ENCODE peak calls at places on chromosomes 16 and 17, in seven cellular contexts. One of them, this sample, is unnamed.

GRCh38 chr17:77475012-77475976 is 334.5 kb downstream of the SEC14L1 start:
- DNase-seq in SK-N-SH: no peak
- DNase-seq in HepG2: no peak
- DNase-seq in H1: no peak
- DNase-seq in GM12878: no peak
- DNase-seq in GM12891: no peak
- DNase-seq in K562: no peak
- DNase-seq in this sample: no peak

GRCh38 chr17:29124135-29124930 is 55.9 kb downstream of the MYO18A start:
- DNase-seq in SK-N-SH: peak
- DNase-seq in HepG2: peak
- DNase-seq in H1: peak
- DNase-seq in GM12878: no peak
- DNase-seq in GM12891: peak
- DNase-seq in K562: peak
- DNase-seq in this sample: peak

GRCh38 chr16:52068447-52069074 is 478.4 kb downstream of the TOX3 start:
- DNase-seq in SK-N-SH: peak
- DNase-seq in HepG2: peak
- DNase-seq in H1: peak
- DNase-seq in GM12878: no peak
- DNase-seq in GM12891: no peak
- DNase-seq in K562: no peak
- DNase-seq in this sample: no peak

GRCh38 chr17:29412780-29413565 is 22.8 kb downstream of the TAOK1 start:
- DNase-seq in SK-N-SH: no peak
- DNase-seq in HepG2: no peak
- DNase-seq in H1: peak
- DNase-seq in GM12878: no peak
- DNase-seq in GM12891: no peak
- DNase-seq in K562: no peak
- DNase-seq in this sample: no peak

GRCh38 chr16:79261461-79261860 is 339.1 kb downstream of the MAF start:
- DNase-seq in SK-N-SH: peak
- DNase-seq in HepG2: peak
- DNase-seq in H1: peak
- DNase-seq in GM12878: no peak
- DNase-seq in GM12891: no peak
- DNase-seq in K562: peak
- DNase-seq in this sample: no peak

GRCh38 chr17:62595484-62595883 is 32.0 kb upstream of the MRC2 start:
- DNase-seq in SK-N-SH: no peak
- DNase-seq in HepG2: no peak
- DNase-seq in H1: no peak
- DNase-seq in GM12878: no peak
- DNase-seq in GM12891: no peak
- DNase-seq in K562: no peak
- DNase-seq in this sample: no peak

GRCh38 chr17:6165806-6166205 is 95.6 kb downstream of the WSCD1 start:
- DNase-seq in SK-N-SH: no peak
- DNase-seq in HepG2: no peak
- DNase-seq in H1: no peak
- DNase-seq in GM12878: no peak
- DNase-seq in GM12891: no peak
- DNase-seq in K562: no peak
- DNase-seq in this sample: no peak

GRCh38 chr17:36590082-36590481 is 1.6 kb upstream of the DHRS11 start:
- DNase-seq in SK-N-SH: no peak
- DNase-seq in HepG2: no peak
- DNase-seq in H1: no peak
- DNase-seq in GM12878: no peak
- DNase-seq in GM12891: no peak
- DNase-seq in K562: peak
- DNase-seq in this sample: no peak

GRCh38 chr17:78127240-78127887 is 1.2 kb downstream of the TMC6 start:
- DNase-seq in SK-N-SH: peak
- DNase-seq in HepG2: peak
- DNase-seq in H1: no peak
- DNase-seq in GM12878: no peak
- DNase-seq in GM12891: no peak
- DNase-seq in K562: peak
- DNase-seq in this sample: peak

GRCh38 chr17:66689192-66689591 is 145.7 kb upstream of the CACNG5 start:
- DNase-seq in SK-N-SH: no peak
- DNase-seq in HepG2: no peak
- DNase-seq in H1: no peak
- DNase-seq in GM12878: no peak
- DNase-seq in GM12891: no peak
- DNase-seq in K562: no peak
- DNase-seq in this sample: no peak

GRCh38 chr17:31824771-31825360 is 34.2 kb downstream of the COPRS start:
- DNase-seq in SK-N-SH: no peak
- DNase-seq in HepG2: no peak
- DNase-seq in H1: no peak
- DNase-seq in GM12878: no peak
- DNase-seq in GM12891: no peak
- DNase-seq in K562: no peak
- DNase-seq in this sample: no peak

GRCh38 chr16:66569131-66569530 is 2.9 kb downstream of the CMTM1 start:
- DNase-seq in SK-N-SH: no peak
- DNase-seq in HepG2: no peak
- DNase-seq in H1: no peak
- DNase-seq in GM12878: no peak
- DNase-seq in GM12891: no peak
- DNase-seq in K562: no peak
- DNase-seq in this sample: no peak

GRCh38 chr16:66572356-66572755 is 6.1 kb downstream of the CMTM1 start:
- DNase-seq in SK-N-SH: no peak
- DNase-seq in HepG2: no peak
- DNase-seq in H1: no peak
- DNase-seq in GM12878: no peak
- DNase-seq in GM12891: no peak
- DNase-seq in K562: peak
- DNase-seq in this sample: no peak

GRCh38 chr16:66566051-66566901 is at the start of gene CMTM1:
- DNase-seq in SK-N-SH: no peak
- DNase-seq in HepG2: no peak
- DNase-seq in H1: peak
- DNase-seq in GM12878: no peak
- DNase-seq in GM12891: no peak
- DNase-seq in K562: no peak
- DNase-seq in this sample: no peak

GRCh38 chr16:66568355-66568754 is 2.1 kb downstream of the CMTM1 start:
- DNase-seq in SK-N-SH: no peak
- DNase-seq in HepG2: no peak
- DNase-seq in H1: no peak
- DNase-seq in GM12878: no peak
- DNase-seq in GM12891: no peak
- DNase-seq in K562: no peak
- DNase-seq in this sample: no peak

DNA sequence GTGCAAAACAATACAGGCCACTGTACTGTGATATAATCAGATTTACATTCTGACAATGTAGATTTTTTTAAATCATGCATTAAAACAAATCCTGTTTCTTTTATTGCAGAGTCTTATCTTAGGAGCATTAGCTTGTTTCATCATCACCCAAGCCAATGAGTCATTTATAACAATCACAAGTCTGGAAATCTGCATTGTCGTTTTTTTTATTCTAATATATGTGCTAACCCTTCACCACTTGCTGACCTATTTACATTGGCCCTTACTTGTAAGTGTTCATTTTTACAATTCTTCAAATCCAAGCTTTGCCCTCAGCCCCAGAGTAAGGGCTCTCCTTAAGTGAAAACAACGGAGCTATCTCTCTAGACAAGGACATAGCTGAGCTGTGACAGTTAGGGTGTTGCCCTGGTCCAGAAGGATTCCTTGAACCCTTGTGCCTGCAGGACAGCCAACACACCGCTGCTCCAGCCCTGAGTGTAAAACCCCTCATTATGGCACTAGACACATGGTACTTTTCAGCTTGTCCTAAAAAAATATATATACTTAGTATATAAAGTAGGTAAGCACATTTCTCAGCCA is 3.7 kb downstream of the CMTM1 start:
- DNase-seq in SK-N-SH: no peak
- DNase-seq in HepG2: no peak
- DNase-seq in H1: no peak
- DNase-seq in GM12878: no peak
- DNase-seq in GM12891: no peak
- DNase-seq in K562: no peak
- DNase-seq in this sample: no peak
- TF ChIP-seq POLR2AphosphoS5 in SK-N-SH: no peak
- TF ChIP-seq POLR2AphosphoS5 in HepG2: no peak
- TF ChIP-seq POLR2AphosphoS5 in H1: no peak
- TF ChIP-seq POLR2AphosphoS5 in GM12878: no peak
- TF ChIP-seq POLR2AphosphoS5 in GM12891: no peak
- TF ChIP-seq POLR2AphosphoS5 in K562: no peak
- TF ChIP-seq POLR2AphosphoS5 in this sample: no peak

GRCh38 chr16:57949013-57949412 is 21.9 kb downstream of the CNGB1 start:
- DNase-seq in SK-N-SH: no peak
- DNase-seq in HepG2: no peak
- DNase-seq in H1: no peak
- DNase-seq in GM12878: no peak
- DNase-seq in GM12891: no peak
- DNase-seq in K562: no peak
- DNase-seq in this sample: no peak
- TF ChIP-seq TAF1 in SK-N-SH: no peak
- TF ChIP-seq TAF1 in HepG2: no peak
- TF ChIP-seq TAF1 in H1: no peak
- TF ChIP-seq TAF1 in GM12878: no peak
- TF ChIP-seq TAF1 in GM12891: no peak
- TF ChIP-seq TAF1 in K562: no peak
- TF ChIP-seq TAF1 in this sample: no peak

GRCh38 chr17:74756891-74757290 is 8.5 kb downstream of the NHERF1 start:
- DNase-seq in SK-N-SH: no peak
- DNase-seq in HepG2: no peak
- DNase-seq in H1: no peak
- DNase-seq in GM12878: no peak
- DNase-seq in GM12891: no peak
- DNase-seq in K562: no peak
- DNase-seq in this sample: no peak

GRCh38 chr17:74757502-74757901 is 9.1 kb downstream of the NHERF1 start:
- DNase-seq in SK-N-SH: peak
- DNase-seq in HepG2: no peak
- DNase-seq in H1: no peak
- DNase-seq in GM12878: no peak
- DNase-seq in GM12891: no peak
- DNase-seq in K562: no peak
- DNase-seq in this sample: no peak

GRCh38 chr17:74758846-74759163 is 10.4 kb downstream of the NHERF1 start:
- DNase-seq in SK-N-SH: peak
- DNase-seq in HepG2: no peak
- DNase-seq in H1: no peak
- DNase-seq in GM12878: no peak
- DNase-seq in GM12891: no peak
- DNase-seq in K562: no peak
- DNase-seq in this sample: no peak

GRCh38 chr17:74759243-74759801 is 10.9 kb downstream of the NHERF1 start:
- DNase-seq in SK-N-SH: peak
- DNase-seq in HepG2: no peak
- DNase-seq in H1: no peak
- DNase-seq in GM12878: no peak
- DNase-seq in GM12891: peak
- DNase-seq in K562: no peak
- DNase-seq in this sample: peak

DNA sequence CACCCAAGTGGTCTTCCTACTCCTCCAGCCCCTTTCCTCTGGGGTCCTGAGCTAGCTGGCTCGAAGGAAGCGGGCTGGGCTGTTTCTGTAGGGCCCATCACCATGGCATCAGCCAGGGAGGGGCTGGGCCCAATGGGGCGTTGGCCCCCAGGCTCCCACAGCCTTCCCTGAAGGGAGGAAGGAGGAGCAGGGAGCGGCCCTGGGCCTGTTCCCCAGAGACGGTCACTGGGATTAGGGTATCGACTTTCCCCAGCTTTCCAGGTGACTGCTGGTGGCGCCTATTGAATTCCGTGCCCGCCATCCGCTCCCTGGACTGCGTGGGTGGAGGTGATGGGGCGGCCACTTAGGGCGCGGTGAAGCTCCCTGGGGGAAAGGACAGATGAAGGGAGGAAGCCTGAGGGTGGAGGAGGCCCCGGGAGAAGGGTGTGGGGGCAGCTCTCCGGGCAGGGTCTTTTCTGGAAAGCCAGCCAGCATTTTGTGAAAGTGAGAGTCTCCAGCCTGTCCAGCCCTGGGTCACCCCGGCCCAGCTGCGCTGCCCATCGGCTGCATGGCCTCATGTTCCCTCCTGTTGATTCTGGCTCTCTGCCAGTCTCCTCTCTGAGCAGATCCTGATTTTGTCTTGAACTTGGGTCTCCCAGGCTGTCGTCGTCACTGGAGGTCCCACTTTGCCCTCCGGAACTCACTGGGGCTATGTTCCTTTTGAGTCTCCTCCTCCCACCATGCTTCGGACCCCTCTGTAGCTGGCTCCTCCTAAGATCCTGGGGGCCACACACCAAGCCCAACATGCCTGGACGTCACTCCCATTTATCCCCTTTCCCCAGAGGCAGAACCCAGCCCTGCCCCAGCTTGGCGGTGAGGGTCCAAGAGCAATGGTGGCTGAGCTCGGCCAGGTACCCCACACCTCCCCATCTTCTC is 9.8 kb downstream of the NHERF1 start:
- DNase-seq in SK-N-SH: peak
- DNase-seq in HepG2: no peak
- DNase-seq in H1: no peak
- DNase-seq in GM12878: no peak
- DNase-seq in GM12891: no peak
- DNase-seq in K562: no peak
- DNase-seq in this sample: no peak
- TF ChIP-seq POLR2AphosphoS5 in SK-N-SH: no peak
- TF ChIP-seq POLR2AphosphoS5 in HepG2: no peak
- TF ChIP-seq POLR2AphosphoS5 in H1: no peak
- TF ChIP-seq POLR2AphosphoS5 in GM12878: no peak
- TF ChIP-seq POLR2AphosphoS5 in GM12891: no peak
- TF ChIP-seq POLR2AphosphoS5 in K562: no peak
- TF ChIP-seq POLR2AphosphoS5 in this sample: no peak

GRCh38 chr16:87572959-87573358 is 29.3 kb upstream of the JPH3 start:
- DNase-seq in SK-N-SH: no peak
- DNase-seq in HepG2: no peak
- DNase-seq in H1: no peak
- DNase-seq in GM12878: no peak
- DNase-seq in GM12891: no peak
- DNase-seq in K562: no peak
- DNase-seq in this sample: no peak

GRCh38 chr16:87571868-87572244 is 30.5 kb upstream of the JPH3 start:
- DNase-seq in SK-N-SH: peak
- DNase-seq in HepG2: no peak
- DNase-seq in H1: no peak
- DNase-seq in GM12878: no peak
- DNase-seq in GM12891: no peak
- DNase-seq in K562: no peak
- DNase-seq in this sample: no peak

GRCh38 chr16:87578531-87578930 is 23.8 kb upstream of the JPH3 start:
- DNase-seq in SK-N-SH: no peak
- DNase-seq in HepG2: no peak
- DNase-seq in H1: no peak
- DNase-seq in GM12878: no peak
- DNase-seq in GM12891: no peak
- DNase-seq in K562: no peak
- DNase-seq in this sample: no peak

GRCh38 chr16:87576191-87576590 is 26.1 kb upstream of the JPH3 start:
- DNase-seq in SK-N-SH: no peak
- DNase-seq in HepG2: no peak
- DNase-seq in H1: no peak
- DNase-seq in GM12878: no peak
- DNase-seq in GM12891: no peak
- DNase-seq in K562: peak
- DNase-seq in this sample: no peak

GRCh38 chr16:87575027-87575804 is 27.1 kb upstream of the JPH3 start:
- DNase-seq in SK-N-SH: no peak
- DNase-seq in HepG2: no peak
- DNase-seq in H1: peak
- DNase-seq in GM12878: no peak
- DNase-seq in GM12891: no peak
- DNase-seq in K562: peak
- DNase-seq in this sample: no peak
- TF ChIP-seq TAF1 in SK-N-SH: no peak
- TF ChIP-seq TAF1 in HepG2: no peak
- TF ChIP-seq TAF1 in H1: peak
- TF ChIP-seq TAF1 in GM12878: no peak
- TF ChIP-seq TAF1 in GM12891: no peak
- TF ChIP-seq TAF1 in K562: no peak
- TF ChIP-seq TAF1 in this sample: no peak

This sample was measured in GM12892.